ENCODE peak calls at places on chromosome 9, in four cellular contexts. One of them, this sample, is unnamed.

GRCh38 chr9:126290871-126291270 is 35.8 kb upstream of the MVB12B start:
- DNase-seq in IMR-90: no peak
- DNase-seq in H9: no peak
- DNase-seq in neuronal stem cell: no peak
- DNase-seq in this sample: no peak

GRCh38 chr9:93005876-93006275 is 52.6 kb upstream of the SUSD3 start:
- DNase-seq in IMR-90: no peak
- DNase-seq in H9: no peak
- DNase-seq in neuronal stem cell: no peak
- DNase-seq in this sample: no peak

GRCh38 chr9:89608646-89609335 is 4.0 kb downstream of the GADD45G start:
- DNase-seq in IMR-90: no peak
- DNase-seq in H9: peak; percentile 15
- DNase-seq in neuronal stem cell: no peak
- DNase-seq in this sample: no peak

GRCh38 chr9:129763235-129763917 is 10.5 kb upstream of the PTGES start:
- DNase-seq in IMR-90: peak; percentile 80
- DNase-seq in H9: no peak
- DNase-seq in neuronal stem cell: no peak
- DNase-seq in this sample: peak; percentile 91

GRCh38 chr9:16752615-16753014 is 117.9 kb downstream of the BNC2 start:
- DNase-seq in IMR-90: no peak
- DNase-seq in H9: no peak
- DNase-seq in neuronal stem cell: no peak
- DNase-seq in this sample: no peak

GRCh38 chr9:73133921-73134407 is 17.7 kb upstream of the ANXA1 start:
- DNase-seq in IMR-90: no peak
- DNase-seq in H9: no peak
- DNase-seq in neuronal stem cell: no peak
- DNase-seq in this sample: no peak

GRCh38 chr9:12723409-12724028 is 30.3 kb downstream of the TYRP1 start:
- DNase-seq in IMR-90: peak; percentile 40
- DNase-seq in H9: no peak
- DNase-seq in neuronal stem cell: no peak
- DNase-seq in this sample: peak; percentile 30

GRCh38 chr9:88922091-88922490 is 69.2 kb upstream of the S1PR3 start:
- DNase-seq in IMR-90: no peak
- DNase-seq in H9: no peak
- DNase-seq in neuronal stem cell: no peak
- DNase-seq in this sample: no peak

GRCh38 chr9:89593776-89594427 is 10.9 kb upstream of the GADD45G start:
- DNase-seq in IMR-90: peak; percentile 7
- DNase-seq in H9: peak; percentile 86
- DNase-seq in neuronal stem cell: peak; percentile 47
- DNase-seq in this sample: peak; percentile 44

GRCh38 chr9:133163559-133164208 is at the start of gene GBGT1:
- DNase-seq in IMR-90: no peak
- DNase-seq in H9: peak; percentile 84
- DNase-seq in neuronal stem cell: no peak
- DNase-seq in this sample: peak; percentile 72

GRCh38 chr9:137226338-137227056 is 805 bp upstream of the RNF224 start:
- DNase-seq in IMR-90: no peak
- DNase-seq in H9: no peak
- DNase-seq in neuronal stem cell: no peak
- DNase-seq in this sample: no peak

GRCh38 chr9:85515021-85515420 is 226.7 kb downstream of the AGTPBP1 start:
- DNase-seq in IMR-90: no peak
- DNase-seq in H9: no peak
- DNase-seq in neuronal stem cell: no peak
- DNase-seq in this sample: no peak

GRCh38 chr9:125549465-125550215 is 157.4 kb downstream of the MAPKAP1 start:
- DNase-seq in IMR-90: no peak
- DNase-seq in H9: no peak
- DNase-seq in neuronal stem cell: no peak
- DNase-seq in this sample: no peak

GRCh38 chr9:99515874-99516656 is 294.0 kb downstream of the SEC61B start:
- DNase-seq in IMR-90: no peak
- DNase-seq in H9: no peak
- DNase-seq in neuronal stem cell: no peak
- DNase-seq in this sample: no peak

GRCh38 chr9:19464061-19464763 is 55.4 kb downstream of the ACER2 start:
- DNase-seq in IMR-90: no peak
- DNase-seq in H9: no peak
- DNase-seq in neuronal stem cell: no peak
- DNase-seq in this sample: no peak

GRCh38 chr9:76116913-76117312 is 226.4 kb downstream of the PCSK5 start:
- DNase-seq in IMR-90: no peak
- DNase-seq in H9: no peak
- DNase-seq in neuronal stem cell: no peak
- DNase-seq in this sample: no peak

GRCh38 chr9:125541840-125542243 is 165.2 kb downstream of the MAPKAP1 start:
- DNase-seq in IMR-90: no peak
- DNase-seq in H9: no peak
- DNase-seq in neuronal stem cell: no peak
- DNase-seq in this sample: no peak

GRCh38 chr9:133060417-133060841 is 1.4 kb upstream of the CEL start:
- DNase-seq in IMR-90: no peak
- DNase-seq in H9: peak; percentile 66
- DNase-seq in neuronal stem cell: no peak
- DNase-seq in this sample: no peak

GRCh38 chr9:133569891-133570651 is 35.6 kb downstream of the ADAMTSL2 start:
- DNase-seq in IMR-90: no peak
- DNase-seq in H9: peak; percentile 76
- DNase-seq in neuronal stem cell: no peak
- DNase-seq in this sample: no peak

DNA sequence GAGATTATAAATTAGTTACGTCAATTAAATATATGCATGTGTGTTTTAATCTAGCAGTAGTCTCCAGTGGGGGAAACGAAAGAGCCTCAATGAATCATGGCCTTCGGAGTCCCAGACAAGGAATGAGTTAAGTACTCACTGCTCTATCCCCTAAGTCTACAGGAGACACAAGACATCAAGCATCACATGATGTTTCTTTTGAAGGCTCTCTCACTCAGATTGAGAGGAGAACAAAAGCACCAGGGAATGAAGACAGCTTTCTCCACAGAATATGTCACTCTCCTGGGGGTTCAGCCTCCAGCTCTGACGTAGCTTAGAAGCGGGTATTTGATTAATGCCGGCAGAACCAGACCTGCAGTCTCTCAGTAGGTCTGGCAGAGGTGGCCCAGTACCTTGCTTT is 381.4 kb downstream of the ACTL7B start:
- DNase-seq in IMR-90: no peak
- DNase-seq in H9: no peak
- DNase-seq in neuronal stem cell: no peak
- DNase-seq in this sample: peak; percentile 68
- H2AFZ ChIP-seq in IMR-90: no peak overlapping the region
- H2AFZ ChIP-seq in H9: no peak overlapping the region
- H2AFZ ChIP-seq in neuronal stem cell: no peak overlapping the region
- H2AFZ ChIP-seq in this sample: no peak overlapping the region

GRCh38 chr9:14909631-14910177 is 524 bp downstream of the FREM1 start:
- DNase-seq in IMR-90: no peak
- DNase-seq in H9: no peak
- DNase-seq in neuronal stem cell: no peak
- DNase-seq in this sample: no peak
- H4K8ac ChIP-seq in IMR-90: no peak overlapping the region
- H4K8ac ChIP-seq in H9: no peak overlapping the region
- H4K8ac ChIP-seq in neuronal stem cell: no peak overlapping the region
- H4K8ac ChIP-seq in this sample: no peak overlapping the region

GRCh38 chr9:127720031-127720864 is 4.4 kb downstream of the TTC16 start:
- DNase-seq in IMR-90: no peak
- DNase-seq in H9: no peak
- DNase-seq in neuronal stem cell: no peak
- DNase-seq in this sample: no peak
- H2BK15ac ChIP-seq in IMR-90: no peak overlapping the region
- H2BK15ac ChIP-seq in H9: no peak overlapping the region
- H2BK15ac ChIP-seq in neuronal stem cell: no peak overlapping the region
- H2BK15ac ChIP-seq in this sample: no peak overlapping the region

GRCh38 chr9:91036356-91036755 is 234.7 kb downstream of the SYK start:
- DNase-seq in IMR-90: no peak
- DNase-seq in H9: no peak
- DNase-seq in neuronal stem cell: no peak
- DNase-seq in this sample: no peak
- H2AFZ ChIP-seq in IMR-90: peak overlapping the region; percentile 80
- H2AFZ ChIP-seq in H9: no peak overlapping the region
- H2AFZ ChIP-seq in neuronal stem cell: no peak overlapping the region
- H2AFZ ChIP-seq in this sample: no peak overlapping the region

GRCh38 chr9:135602789-135603481 is 36.4 kb downstream of the GLT6D1 start:
- DNase-seq in IMR-90: peak; percentile 27
- DNase-seq in H9: peak; percentile 44
- DNase-seq in neuronal stem cell: peak; percentile 46
- DNase-seq in this sample: peak; percentile 48
- H4K8ac ChIP-seq in IMR-90: no peak overlapping the region
- H4K8ac ChIP-seq in H9: no peak overlapping the region
- H4K8ac ChIP-seq in neuronal stem cell: no peak overlapping the region
- H4K8ac ChIP-seq in this sample: peak overlapping the region; percentile 67

DNA sequence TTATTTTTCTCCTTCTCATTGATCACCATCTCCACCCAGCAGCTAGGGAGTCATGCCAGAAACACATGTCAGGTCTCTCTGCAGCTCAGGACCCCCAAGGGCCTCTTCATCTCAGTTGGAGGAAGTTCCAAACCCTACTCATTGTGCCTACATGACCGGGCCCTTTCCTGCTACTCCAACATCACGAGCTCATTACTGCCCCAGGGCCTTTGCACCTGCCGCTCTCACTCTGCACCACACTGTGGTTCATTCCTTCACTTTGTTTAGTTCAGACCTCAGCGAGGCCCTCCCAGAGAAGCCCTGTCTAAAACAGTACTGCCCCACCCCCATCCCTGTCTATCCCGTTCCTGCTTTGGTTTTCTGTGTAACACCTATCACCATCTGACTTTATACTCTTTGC is 22.1 kb upstream of the AKNA start:
- DNase-seq in IMR-90: no peak
- DNase-seq in H9: no peak
- DNase-seq in neuronal stem cell: no peak
- DNase-seq in this sample: no peak
- H2BK15ac ChIP-seq in IMR-90: no peak overlapping the region
- H2BK15ac ChIP-seq in H9: no peak overlapping the region
- H2BK15ac ChIP-seq in neuronal stem cell: no peak overlapping the region
- H2BK15ac ChIP-seq in this sample: no peak overlapping the region

GRCh38 chr9:91155181-91155580 is 206.5 kb downstream of the AUH start:
- DNase-seq in IMR-90: no peak
- DNase-seq in H9: no peak
- DNase-seq in neuronal stem cell: no peak
- DNase-seq in this sample: no peak

GRCh38 chr9:91156451-91157234 is 205.1 kb downstream of the AUH start:
- DNase-seq in IMR-90: no peak
- DNase-seq in H9: no peak
- DNase-seq in neuronal stem cell: no peak
- DNase-seq in this sample: no peak

GRCh38 chr9:91157891-91158660 is 203.6 kb downstream of the AUH start:
- DNase-seq in IMR-90: no peak
- DNase-seq in H9: no peak
- DNase-seq in neuronal stem cell: no peak
- DNase-seq in this sample: no peak

GRCh38 chr9:91154686-91155085 is 207.0 kb downstream of the AUH start:
- DNase-seq in IMR-90: no peak
- DNase-seq in H9: no peak
- DNase-seq in neuronal stem cell: no peak
- DNase-seq in this sample: no peak

GRCh38 chr9:91155746-91156145 is 206.0 kb downstream of the AUH start:
- DNase-seq in IMR-90: no peak
- DNase-seq in H9: no peak
- DNase-seq in neuronal stem cell: no peak
- DNase-seq in this sample: no peak
- H2AFZ ChIP-seq in IMR-90: no peak overlapping the region
- H2AFZ ChIP-seq in H9: no peak overlapping the region
- H2AFZ ChIP-seq in neuronal stem cell: no peak overlapping the region
- H2AFZ ChIP-seq in this sample: no peak overlapping the region

This sample was measured in mesenchymal stem cell.